ENCODE peak calls at places on chromosomes 13 and 19, in six cellular contexts. I is uterus; O is ascending aorta; W is CD8-positive, alpha-beta memory T cell; V is psoas muscle; C is small intestine. J is an unnamed sample.

GRCh38 chr13:48334534-48335127 is 31.1 kb downstream of the RB1 start:
- DNase-seq in V (no peak), C (peak; percentile 60), W (peak; percentile 42), O (no peak), I (no peak), J (no peak)

GRCh38 chr13:112575680-112576079 is 12.3 kb downstream of the TUBGCP3 start:
- DNase-seq in C (no peak), W (no peak), V (no peak), O (no peak), I (no peak), J (no peak)

GRCh38 chr13:79307433-79307861 is 98.6 kb downstream of the RBM26 start:
- DNase-seq in I (no peak), W (no peak), C (no peak), V (no peak), O (no peak), J (no peak)

GRCh38 chr19:15398501-15399233 is 19.1 kb upstream of the AKAP8 start:
- DNase-seq in C (no peak), I (no peak), O (no peak), V (peak; percentile 61), W (no peak), J (no peak)

GRCh38 chr19:11374449-11375142 is at the start of gene SWSAP1:
- DNase-seq in I (peak; percentile 98), C (peak; percentile 100), V (peak; percentile 98), O (peak; percentile 99), W (peak; percentile 99), J (peak; percentile 98)

GRCh38 chr13:50202485-50202884 is 187.2 kb downstream of the KCNRG start:
- DNase-seq in C (no peak), W (no peak), O (no peak), V (no peak), I (no peak), J (no peak)

GRCh38 chr19:17234911-17235617 is 9.0 kb downstream of the OCEL1 start:
- DNase-seq in V (peak; percentile 56), W (peak; percentile 54), C (peak; percentile 64), I (peak; percentile 70), O (no peak), J (no peak)

GRCh38 chr13:80339578-80339840 is 1.4 kb downstream of the SPRY2 start:
- DNase-seq in W (no peak), V (no peak), O (no peak), C (no peak), I (no peak), J (no peak)

GRCh38 chr19:5561559-5561958 is 6.2 kb downstream of the TINCR start:
- DNase-seq in I (no peak), W (no peak), O (no peak), V (no peak), C (no peak), J (no peak)

GRCh38 chr19:16073481-16073880 is 2.8 kb upstream of the TPM4 start:
- DNase-seq in W (no peak), C (no peak), O (peak; percentile 71), I (no peak), V (no peak), J (no peak)

GRCh38 chr13:95608640-95609280 is 35.7 kb downstream of the DZIP1 start:
- DNase-seq in W (no peak), C (no peak), V (no peak), I (no peak), O (no peak), J (no peak)

GRCh38 chr13:59584101-59584500 is 579.6 kb downstream of the DIAPH3 start:
- DNase-seq in I (no peak), O (no peak), V (no peak), C (no peak), W (no peak), J (no peak)

GRCh38 chr19:50465986-50466771 is 10.1 kb upstream of the EMC10 start:
- DNase-seq in I (no peak), V (peak; percentile 60), C (peak; percentile 81), W (no peak), O (no peak), J (no peak)

GRCh38 chr19:42658148-42658547 is 63.4 kb upstream of the CEACAM8 start:
- DNase-seq in I (no peak), V (no peak), O (no peak), W (no peak), C (no peak), J (no peak)

GRCh38 chr13:31957772-31958171 is 73.8 kb upstream of the FRY start:
- DNase-seq in V (no peak), W (no peak), O (no peak), C (no peak), I (no peak), J (no peak)

GRCh38 chr13:83753912-83754624 is 128.2 kb downstream of the SLITRK1 start:
- DNase-seq in C (no peak), W (no peak), I (no peak), V (no peak), O (no peak), J (no peak)

GRCh38 chr13:76472916-76473315 is 413.3 kb downstream of the KCTD12 start:
- DNase-seq in V (no peak), O (no peak), C (no peak), W (no peak), I (no peak), J (no peak)

GRCh38 chr13:24741016-24741662 is 22.8 kb upstream of the RNF17 start:
- DNase-seq in I (no peak), V (no peak), O (no peak), C (no peak), W (no peak), J (no peak)

GRCh38 chr19:3368441-3368795 is 2.0 kb downstream of the NFIC start:
- DNase-seq in I (peak; percentile 23), C (no peak), W (no peak), V (no peak), O (no peak), J (no peak)
- H3K27ac ChIP-seq in I (peak overlapping the region; percentile 99), C (no peak overlapping the region), W (peak overlapping the region; percentile 58), V (peak overlapping the region; percentile 97), O (peak overlapping the region; percentile 100), J (peak overlapping the region; percentile 94)

DNA sequence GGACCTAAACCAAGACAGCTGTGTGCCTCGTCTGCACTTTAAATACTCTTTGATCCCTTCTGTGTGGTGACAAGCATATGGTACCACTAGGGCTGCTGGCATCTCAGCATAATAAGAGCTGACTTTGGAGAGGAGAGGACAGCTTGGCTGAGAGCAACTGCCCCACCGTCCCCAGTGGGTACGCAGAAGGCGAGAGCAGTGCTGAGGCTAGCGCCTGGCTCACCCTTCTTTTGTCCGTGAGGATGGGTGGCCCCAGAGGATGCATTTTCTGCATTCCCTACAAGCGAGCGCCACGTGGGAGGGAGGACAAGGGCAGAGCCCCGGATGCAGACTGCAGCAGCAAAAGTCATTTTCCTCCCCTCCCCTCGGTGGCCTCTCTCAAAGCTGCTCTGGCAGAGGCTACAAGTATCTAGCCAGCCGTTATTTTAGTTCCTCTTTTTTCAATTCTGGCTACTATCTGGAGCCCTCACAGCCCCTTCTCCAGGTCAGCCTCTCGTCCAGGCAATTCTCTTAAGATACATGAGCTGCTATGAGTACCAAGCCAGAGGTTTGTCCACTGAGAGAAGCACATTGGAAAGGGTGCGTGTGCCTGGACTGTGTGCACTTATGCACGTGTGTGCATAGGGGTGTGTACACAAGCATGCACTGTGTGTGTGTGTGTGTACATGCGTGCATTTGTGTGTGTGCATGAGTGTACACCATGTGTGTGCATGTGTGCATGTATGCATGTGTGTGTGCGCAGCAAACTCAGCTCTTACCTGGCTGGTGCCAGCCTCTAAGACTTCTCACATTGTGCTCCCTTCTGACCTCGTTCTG is 51.3 kb downstream of the RAB20 start:
- DNase-seq in C (no peak), W (no peak), O (no peak), I (no peak), V (no peak), J (peak; percentile 40)
- H3K4me1 ChIP-seq in C (peaks cover 3% of the 10 kb centered on the region), W (no peaks in the 10 kb centered on the region), O (peaks cover 7% of the 10 kb centered on the region), I (peaks cover 6% of the 10 kb centered on the region), V (peaks cover 18% of the 10 kb centered on the region), J (peaks cover 5% of the 10 kb centered on the region)

GRCh38 chr19:2683430-2683995 is 19.0 kb downstream of the GNG7 start:
- DNase-seq in C (no peak), V (no peak), O (no peak), I (no peak), W (no peak), J (no peak)

GRCh38 chr19:2680808-2681207 is 21.7 kb downstream of the GNG7 start:
- DNase-seq in V (no peak), C (no peak), W (no peak), I (no peak), O (no peak), J (no peak)

GRCh38 chr19:2686347-2686746 is 16.1 kb downstream of the GNG7 start:
- DNase-seq in V (no peak), I (no peak), O (no peak), W (no peak), C (no peak), J (no peak)

GRCh38 chr19:2690856-2691255 is 11.6 kb downstream of the GNG7 start:
- DNase-seq in W (no peak), I (no peak), C (no peak), V (no peak), O (no peak), J (no peak)

DNA sequence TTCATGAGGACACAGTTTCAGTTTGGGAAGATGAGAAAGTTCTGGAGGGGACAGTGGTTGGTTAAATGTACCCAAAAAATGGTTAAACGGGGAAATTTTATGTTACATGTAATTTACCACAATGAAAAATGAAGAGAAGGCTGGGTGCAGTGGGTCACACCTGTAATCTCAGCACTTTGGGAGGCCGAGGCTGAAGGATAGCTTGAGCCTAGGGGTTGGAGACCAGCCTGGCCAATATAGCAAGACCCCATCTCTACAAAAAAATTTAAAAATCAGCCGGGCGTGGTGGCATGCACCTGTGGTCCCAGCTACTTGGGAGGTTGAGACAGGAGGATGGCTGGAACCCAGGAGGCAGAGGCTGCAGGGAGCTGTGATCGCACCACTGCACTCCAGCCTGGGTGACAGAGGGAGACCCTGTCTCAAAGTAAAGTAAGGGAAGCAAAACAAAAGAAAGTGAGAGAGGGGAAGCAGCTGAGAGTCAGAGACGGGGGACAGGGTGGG is 17.2 kb downstream of the GNG7 start:
- DNase-seq in C (no peak), O (no peak), V (no peak), I (no peak), W (no peak), J (no peak)
- H3K27ac ChIP-seq in C (no peak overlapping the region), O (no peak overlapping the region), V (no peak overlapping the region), I (no peak overlapping the region), W (no peak overlapping the region), J (peak overlapping the region; percentile 39)

GRCh38 chr19:2973229-2973628 is 4.1 kb upstream of the TLE6 start:
- DNase-seq in O (peak; percentile 73), I (peak; percentile 85), W (no peak), V (no peak), C (no peak), J (peak; percentile 57)

GRCh38 chr19:2970201-2970838 is 7.0 kb upstream of the TLE6 start:
- DNase-seq in C (no peak), W (no peak), V (no peak), I (peak; percentile 52), O (no peak), J (no peak)

GRCh38 chr19:2967972-2968371 is 9.4 kb upstream of the TLE6 start:
- DNase-seq in C (no peak), I (no peak), V (no peak), O (no peak), W (no peak), J (no peak)

GRCh38 chr19:2964874-2965273 is 12.5 kb upstream of the TLE6 start:
- DNase-seq in I (no peak), V (no peak), O (no peak), W (no peak), C (no peak), J (no peak)

DNA sequence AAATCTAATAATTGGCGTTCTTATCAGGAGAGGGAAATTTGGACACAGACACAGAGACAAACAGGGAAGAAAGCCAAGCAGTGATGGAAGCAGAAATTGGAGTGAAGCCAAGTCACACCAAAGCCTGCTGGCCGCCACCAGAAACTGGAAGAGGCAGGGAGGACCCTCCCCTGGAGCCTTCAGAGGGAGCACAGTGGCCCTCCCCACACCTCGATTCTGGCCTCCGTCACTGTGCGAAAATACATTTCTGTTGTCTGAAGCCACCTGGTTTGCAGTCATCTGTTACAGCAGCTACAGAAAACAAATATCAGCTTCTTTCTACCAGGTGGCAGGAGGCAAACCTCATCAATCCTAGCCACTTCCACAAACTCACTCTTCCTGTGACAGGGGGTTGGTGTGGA is 8.3 kb upstream of the TLE6 start:
- DNase-seq in I (peak; percentile 77), W (no peak), C (no peak), O (no peak), V (no peak), J (peak; percentile 84)
- H3K4me1 ChIP-seq in I (peaks cover 22% of the 10 kb centered on the region), W (no peaks in the 10 kb centered on the region), C (no peaks in the 10 kb centered on the region), O (no peaks in the 10 kb centered on the region), V (peaks cover 4% of the 10 kb centered on the region), J (peaks cover 57% of the 10 kb centered on the region)